ENCODE peak calls at places on chromosomes 13 and 19, in five cellular contexts. J is gastrocnemius medialis, A is IMR-90, V is adrenal gland, R is heart left ventricle. Z is an unnamed sample.

GRCh38 chr13:111394211-111394922 is 73.9 kb downstream of the TEX29 start:
- DNase-seq in J (no peak), A (no peak), V (no peak), R (no peak), Z (peak)

GRCh38 chr13:74966814-74967213 is 515.2 kb downstream of the TBC1D4 start:
- DNase-seq in J (no peak), A (no peak), V (no peak), R (peak), Z (no peak)

GRCh38 chr13:92390217-92390616 is 836.4 kb upstream of the GPC6 start:
- DNase-seq in J (no peak), A (no peak), V (no peak), R (no peak), Z (no peak)

GRCh38 chr13:103283451-103283820 is 217.2 kb upstream of the SLC10A2 start:
- DNase-seq in J (no peak), A (no peak), V (no peak), R (no peak), Z (no peak)

GRCh38 chr19:33957804-33958203 is 161.1 kb downstream of the KCTD15 start:
- DNase-seq in J (no peak), A (no peak), V (no peak), R (no peak), Z (peak)

GRCh38 chr19:22935151-22935550 is 67.8 kb downstream of the ZNF728 start:
- DNase-seq in J (no peak), A (no peak), V (no peak), R (no peak), Z (no peak)

GRCh38 chr13:84607614-84608013 is 725.3 kb upstream of the SLITRK1 start:
- DNase-seq in J (no peak), A (peak), V (peak), R (peak), Z (no peak)

GRCh38 chr19:51439021-51439465 is 19.2 kb downstream of the SIGLEC8 start:
- DNase-seq in J (no peak), A (no peak), V (no peak), R (no peak), Z (peak)

GRCh38 chr13:48126944-48127814 is 32.3 kb upstream of the MED4 start:
- DNase-seq in J (peak), A (peak), V (peak), R (peak), Z (no peak)

GRCh38 chr19:18670313-18670712 is 13.2 kb upstream of the CRTC1 start:
- DNase-seq in J (no peak), A (no peak), V (no peak), R (no peak), Z (no peak)

GRCh38 chr19:17779281-17779930 is 15.5 kb upstream of the B3GNT3 start:
- DNase-seq in J (no peak), A (peak), V (peak), R (peak), Z (no peak)

GRCh38 chr19:29651622-29652394 is 13.5 kb upstream of the PLEKHF1 start:
- DNase-seq in J (no peak), A (no peak), V (no peak), R (no peak), Z (peak)
- TF ChIP-seq POLR2A in J (no peak), A (no peak), V (no peak), R (no peak), Z (no peak)

GRCh38 chr13:39336964-39337363 is 266.0 kb downstream of the LHFPL6 start:
- DNase-seq in J (no peak), A (no peak), V (no peak), R (no peak), Z (no peak)
- TF ChIP-seq POLR2A in J (no peak), A (no peak), V (no peak), R (no peak), Z (no peak)

GRCh38 chr13:97264663-97265062 is 42.5 kb downstream of the MBNL2 start:
- DNase-seq in J (no peak), A (no peak), V (no peak), R (no peak), Z (no peak)
- TF ChIP-seq POLR2A in J (no peak), A (no peak), V (no peak), R (no peak), Z (no peak)

GRCh38 chr19:40419780-40420179 is 6.0 kb downstream of the SERTAD1 start:
- DNase-seq in J (no peak), A (no peak), V (no peak), R (no peak), Z (no peak)

GRCh38 chr19:40421468-40421778 is 4.4 kb downstream of the SERTAD1 start:
- DNase-seq in J (no peak), A (no peak), V (no peak), R (no peak), Z (no peak)

GRCh38 chr19:40420451-40420765 is 5.4 kb downstream of the SERTAD1 start:
- DNase-seq in J (no peak), A (no peak), V (no peak), R (no peak), Z (no peak)

GRCh38 chr19:40422428-40423226 is 3.2 kb downstream of the SERTAD1 start:
- DNase-seq in J (no peak), A (no peak), V (no peak), R (peak), Z (no peak)

DNA sequence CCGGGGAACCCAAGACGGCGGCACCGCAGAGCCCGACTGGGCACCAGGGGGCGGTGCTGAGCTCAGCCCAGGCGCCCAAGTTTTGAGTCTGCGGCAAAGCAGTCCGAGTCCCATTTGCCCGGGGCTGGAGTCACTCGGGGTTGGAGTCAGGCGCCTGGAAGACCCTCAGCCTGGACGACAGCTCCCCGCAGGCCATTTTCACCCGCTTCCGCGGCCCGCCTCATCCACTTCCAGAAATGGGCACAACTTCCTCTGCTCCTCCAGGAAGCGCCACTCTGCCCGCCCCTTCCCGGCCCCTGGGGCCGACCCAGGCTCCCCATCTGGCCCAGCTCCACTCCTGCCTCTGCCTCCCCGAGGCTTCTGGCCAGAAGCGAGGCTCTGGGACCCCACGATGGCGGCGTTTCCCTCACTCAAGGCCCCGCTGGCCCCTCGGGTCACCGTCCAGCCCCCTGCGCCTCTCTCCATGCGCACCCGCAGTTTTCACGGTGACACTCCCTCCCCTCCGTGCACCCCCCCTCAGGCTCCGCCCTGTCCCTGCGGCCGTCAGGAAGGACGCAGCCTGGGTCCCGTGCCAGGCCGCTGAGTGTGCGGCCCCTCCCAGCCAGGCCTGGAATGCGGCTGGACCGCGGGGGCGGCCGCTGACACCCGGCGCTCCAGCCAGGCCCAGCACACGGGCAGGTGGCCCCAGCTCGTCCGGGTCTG is 4.9 kb downstream of the SERTAD1 start:
- DNase-seq in J (peak), A (peak), V (peak), R (peak), Z (peak)
- TF ChIP-seq POLR2A in J (peak), A (no peak), V (peak), R (peak), Z (no peak)

DNA sequence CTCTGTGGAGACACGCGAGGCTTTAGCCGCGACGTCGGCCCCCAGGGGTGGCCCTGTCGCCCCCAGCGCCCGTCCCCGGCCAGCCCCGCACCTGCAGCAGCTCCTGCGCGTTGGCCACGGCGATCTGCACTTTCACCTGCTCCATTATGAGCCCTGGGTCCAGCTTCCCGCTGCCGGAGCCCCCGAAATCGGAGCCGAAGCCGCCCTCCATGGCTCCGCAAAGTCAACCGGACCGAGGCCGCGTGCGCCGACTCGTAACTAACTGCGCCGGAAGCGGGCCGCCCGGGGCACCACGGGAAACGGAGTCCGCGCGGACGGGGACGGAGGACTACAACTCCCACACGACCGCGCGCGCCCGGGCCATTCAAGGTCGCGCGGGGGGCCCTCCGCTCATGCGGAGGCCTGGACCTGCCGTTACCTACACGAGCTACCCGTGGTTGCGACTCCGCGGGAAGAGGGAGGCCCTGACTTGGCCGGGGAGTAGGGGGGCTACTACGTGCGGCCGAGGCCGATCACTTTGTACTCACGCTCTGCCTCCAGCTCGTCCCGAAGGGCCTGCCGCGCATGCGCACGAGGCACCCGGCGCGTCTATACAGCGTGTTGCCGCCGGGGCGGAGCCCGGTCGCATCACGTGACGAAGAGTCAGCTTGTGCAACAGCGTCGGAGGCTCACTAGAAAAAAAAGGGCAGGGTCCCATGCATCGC is at the start of gene TIMM13:
- DNase-seq in J (peak), A (peak), V (peak), R (peak), Z (peak)
- TF ChIP-seq POLR2A in J (peak), A (peak), V (no peak), R (peak), Z (no peak)

GRCh38 chr13:43805681-43806128 is 18.9 kb upstream of the ENOX1 start:
- DNase-seq in J (no peak), A (peak), V (no peak), R (no peak), Z (no peak)
- TF ChIP-seq POLR2A in J (no peak), A (peak), V (no peak), R (no peak), Z (no peak)